ENCODE peak calls at places on chromosomes 4 and X, in five cellular contexts. G, U, H, A and W are unnamed samples.

GRCh38 chrX:5113128-5113527 is 1115.5 kb downstream of the NLGN4X start:
- DNase-seq in G (no peak), U (no peak), H (no peak), A (no peak), W (no peak)

GRCh38 chrX:77009691-77010090 is 437.5 kb upstream of the FGF16 start:
- DNase-seq in G (no peak), U (no peak), H (no peak), A (peak; percentile 16), W (no peak)

GRCh38 chr4:83387922-83388676 is 53.5 kb upstream of the HPSE start:
- DNase-seq in G (no peak), U (no peak), H (no peak), A (no peak), W (no peak)

GRCh38 chrX:148878371-148878770 is 378.0 kb downstream of the AFF2 start:
- DNase-seq in G (no peak), U (no peak), H (no peak), A (peak; percentile 12), W (no peak)

GRCh38 chrX:74924449-74925209 is 623 bp downstream of the NEXMIF start:
- DNase-seq in G (peak; percentile 37), U (no peak), H (no peak), A (peak; percentile 17), W (peak; percentile 61)

GRCh38 chr4:170122252-170122651 is 32.5 kb upstream of the AADAT start:
- DNase-seq in G (no peak), U (no peak), H (no peak), A (no peak), W (no peak)

GRCh38 chrX:17788956-17789562 is 51.8 kb downstream of the SCML1 start:
- DNase-seq in G (no peak), U (no peak), H (no peak), A (no peak), W (no peak)

GRCh38 chr4:8215001-8215427 is 15.9 kb downstream of the SH3TC1 start:
- DNase-seq in G (no peak), U (no peak), H (no peak), A (peak; percentile 89), W (no peak)

GRCh38 chrX:19089555-19090040 is 32.7 kb downstream of the ADGRG2 start:
- DNase-seq in G (no peak), U (no peak), H (no peak), A (no peak), W (no peak)

GRCh38 chrX:130878350-130879341 is 24.4 kb downstream of the ENOX2 start:
- DNase-seq in G (no peak), U (peak; percentile 23), H (peak; percentile 43), A (peak; percentile 50), W (no peak)

GRCh38 chr4:153931804-153932203 is 142.9 kb upstream of the SFRP2 start:
- DNase-seq in G (no peak), U (no peak), H (no peak), A (no peak), W (no peak)

GRCh38 chr4:99723555-99724450 is 66.2 kb upstream of the C4orf54 start:
- DNase-seq in G (no peak), U (peak; percentile 10), H (peak; percentile 62), A (peak; percentile 65), W (no peak)

GRCh38 chr4:31613946-31614623 is 893.9 kb downstream of the PCDH7 start:
- DNase-seq in G (no peak), U (no peak), H (no peak), A (no peak), W (no peak)

GRCh38 chrX:71210829-71211228 is 12.2 kb upstream of the GJB1 start:
- DNase-seq in G (no peak), U (no peak), H (no peak), A (no peak), W (no peak)

GRCh38 chrX:790031-790430 is 159.4 kb downstream of the SHOX start:
- DNase-seq in G (no peak), U (no peak), H (no peak), A (no peak), W (peak; percentile 47)

GRCh38 chr4:184599492-184600135 is 49.6 kb downstream of the CASP3 start:
- DNase-seq in G (no peak), U (no peak), H (no peak), A (peak; percentile 65), W (no peak)

GRCh38 chr4:122661176-122661575 is 40.3 kb upstream of the IL21 start:
- DNase-seq in G (no peak), U (no peak), H (no peak), A (no peak), W (no peak)

GRCh38 chr4:152738812-152739211 is 40.7 kb downstream of the TIGD4 start:
- DNase-seq in G (no peak), U (no peak), H (no peak), A (no peak), W (no peak)